ENCODE peak calls at places on chromosomes 7 and 10, in four cellular contexts. L, S, X and M are unnamed samples.

GRCh38 chr7:121300685-121301084 is 28.1 kb upstream of the WNT16 start:
- DNase-seq in L (no peak), S (no peak), X (no peak), M (no peak)

GRCh38 chr7:95335093-95335492 is 10.8 kb upstream of the PON1 start:
- DNase-seq in L (no peak), S (no peak), X (no peak), M (no peak)

GRCh38 chr10:78178397-78178796 is 144.7 kb downstream of the RPS24 start:
- DNase-seq in L (no peak), S (no peak), X (no peak), M (no peak)

GRCh38 chr10:80522756-80523363 is 14.8 kb upstream of the SH2D4B start:
- DNase-seq in L (no peak), S (no peak), X (no peak), M (no peak)

GRCh38 chr10:43890124-43890523 is 241.4 kb upstream of the ZNF32 start:
- DNase-seq in L (no peak), S (no peak), X (no peak), M (no peak)

GRCh38 chr7:79414910-79415309 is 38.6 kb downstream of the MAGI2 start:
- DNase-seq in L (no peak), S (no peak), X (no peak), M (no peak)

GRCh38 chr7:139505563-139505962 is 17.9 kb upstream of the CLEC2L start:
- DNase-seq in L (peak; percentile 41), S (no peak), X (peak; percentile 66), M (no peak)

GRCh38 chr10:86967481-86967941 is 771 bp upstream of the ADIRF start:
- DNase-seq in L (no peak), S (no peak), X (no peak), M (no peak)

GRCh38 chr7:65927489-65928448 is 54.2 kb downstream of the GUSB start:
- DNase-seq in L (peak; percentile 12), S (no peak), X (no peak), M (peak; percentile 13)

GRCh38 chr10:87064651-87065050 is 30.0 kb downstream of the GLUD1 start:
- DNase-seq in L (no peak), S (no peak), X (no peak), M (no peak)

GRCh38 chr7:96178581-96178980 is 143.3 kb downstream of the SLC25A13 start:
- DNase-seq in L (no peak), S (no peak), X (no peak), M (no peak)

GRCh38 chr7:136998495-136998894 is 130.0 kb downstream of the CHRM2 start:
- DNase-seq in L (no peak), S (no peak), X (no peak), M (no peak)

GRCh38 chr7:28739826-28740225 is 218.3 kb downstream of the TRIL start:
- DNase-seq in L (no peak), S (no peak), X (no peak), M (no peak)

GRCh38 chr10:96697026-96697425 is 23.3 kb downstream of the PIK3AP1 start:
- DNase-seq in L (no peak), S (no peak), X (no peak), M (no peak)

GRCh38 chr7:73557397-73558257 is at the start of gene BCL7B:
- DNase-seq in L (peak; percentile 100), S (peak; percentile 84), X (peak; percentile 62), M (peak; percentile 62)

GRCh38 chr7:30330134-30331111 is 46.0 kb downstream of the ZNRF2 start:
- DNase-seq in L (no peak), S (no peak), X (no peak), M (no peak)

GRCh38 chr7:37709631-37710509 is 26.3 kb downstream of the GPR141 start:
- DNase-seq in L (no peak), S (no peak), X (no peak), M (no peak)

GRCh38 chr7:11191574-11192220 is 218.0 kb downstream of the PHF14 start:
- DNase-seq in L (no peak), S (no peak), X (no peak), M (no peak)

GRCh38 chr10:77301305-77301730 is 336.3 kb downstream of the KCNMA1 start:
- DNase-seq in L (no peak), S (no peak), X (no peak), M (no peak)

GRCh38 chr10:103276941-103277712 is at the start of gene INA:
- DNase-seq in L (peak; percentile 97), S (no peak), X (peak; percentile 92), M (peak; percentile 31)

GRCh38 chr7:90175667-90176066 is 21.4 kb downstream of the STEAP1 start:
- DNase-seq in L (no peak), S (no peak), X (no peak), M (no peak)

GRCh38 chr7:127809285-127809702 is 157.3 kb downstream of the SND1 start:
- DNase-seq in L (peak; percentile 54), S (no peak), X (peak; percentile 86), M (no peak)

GRCh38 chr7:43702974-43703373 is 26.3 kb downstream of the COA1 start:
- DNase-seq in L (no peak), S (no peak), X (no peak), M (no peak)

DNA sequence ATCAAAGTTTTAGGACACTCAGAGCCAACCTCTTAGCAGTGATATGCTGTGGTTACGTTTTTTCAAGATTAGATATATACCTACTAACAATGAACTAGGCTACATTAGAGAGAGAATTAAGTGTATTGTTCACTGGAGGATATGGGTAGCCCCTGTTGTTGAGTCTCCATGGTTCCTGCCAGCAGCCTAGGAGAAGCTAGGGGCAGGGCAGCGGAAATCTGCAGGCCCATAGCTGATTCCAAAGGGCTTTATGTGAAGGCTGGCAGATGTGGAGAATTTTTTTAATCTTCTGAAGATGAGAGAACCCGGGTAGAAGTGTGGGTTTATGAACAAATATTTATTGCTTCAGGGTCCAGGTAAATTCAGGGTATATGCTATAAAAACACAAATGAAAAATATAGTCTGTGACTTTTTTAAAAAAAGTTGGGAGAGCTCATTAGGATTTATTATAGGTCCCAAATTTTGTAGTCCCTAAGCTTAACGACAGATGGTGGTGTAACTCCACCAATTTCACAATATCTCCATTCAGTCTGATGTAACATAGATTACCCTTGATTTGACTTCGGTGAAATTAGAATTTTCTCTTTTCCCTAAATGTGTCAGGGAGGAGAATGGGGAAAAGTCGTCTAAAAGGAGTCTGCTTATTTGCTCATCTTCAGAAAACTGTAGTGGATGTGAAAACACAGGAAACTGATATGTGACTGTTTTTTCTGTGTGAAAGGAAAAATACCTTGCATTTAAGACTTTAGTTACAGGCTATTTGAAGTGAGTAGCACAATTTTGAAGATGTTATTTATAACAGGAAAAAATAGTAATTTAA is 163.0 kb upstream of the PPP1R3A start:
- DNase-seq in L (peak; percentile 64), S (no peak), X (peak; percentile 16), M (no peak)
- TF ChIP-seq CTCF in L (peak; percentile 76), S (peak; percentile 54), X (peak; percentile 21), M (peak; percentile 82)

GRCh38 chr10:125159932-125160855 is at the start of gene CTBP2:
- DNase-seq in L (peak; percentile 89), S (peak; percentile 66), X (peak; percentile 72), M (peak; percentile 39)

GRCh38 chr10:125161570-125162139 is 1.3 kb upstream of the CTBP2 start:
- DNase-seq in L (peak; percentile 66), S (peak; percentile 59), X (no peak), M (no peak)

GRCh38 chr10:125162181-125162906 is 2.0 kb upstream of the CTBP2 start:
- DNase-seq in L (peak; percentile 58), S (peak; percentile 55), X (no peak), M (peak; percentile 29)

GRCh38 chr10:125159486-125159931 is 854 bp downstream of the CTBP2 start:
- DNase-seq in L (peak; percentile 70), S (peak; percentile 62), X (no peak), M (no peak)

GRCh38 chr10:125160856-125161569 is 650 bp upstream of the CTBP2 start:
- DNase-seq in L (peak; percentile 93), S (peak; percentile 89), X (peak; percentile 96), M (peak; percentile 82)
- TF ChIP-seq CTCF in L (no peak), S (no peak), X (no peak), M (no peak)

GRCh38 chr10:56823849-56824248 is 462.8 kb upstream of the ZWINT start:
- DNase-seq in L (peak; percentile 4), S (no peak), X (peak; percentile 11), M (no peak)
- TF ChIP-seq CTCF in L (peak; percentile 44), S (no peak), X (peak; percentile 61), M (peak; percentile 45)

DNA sequence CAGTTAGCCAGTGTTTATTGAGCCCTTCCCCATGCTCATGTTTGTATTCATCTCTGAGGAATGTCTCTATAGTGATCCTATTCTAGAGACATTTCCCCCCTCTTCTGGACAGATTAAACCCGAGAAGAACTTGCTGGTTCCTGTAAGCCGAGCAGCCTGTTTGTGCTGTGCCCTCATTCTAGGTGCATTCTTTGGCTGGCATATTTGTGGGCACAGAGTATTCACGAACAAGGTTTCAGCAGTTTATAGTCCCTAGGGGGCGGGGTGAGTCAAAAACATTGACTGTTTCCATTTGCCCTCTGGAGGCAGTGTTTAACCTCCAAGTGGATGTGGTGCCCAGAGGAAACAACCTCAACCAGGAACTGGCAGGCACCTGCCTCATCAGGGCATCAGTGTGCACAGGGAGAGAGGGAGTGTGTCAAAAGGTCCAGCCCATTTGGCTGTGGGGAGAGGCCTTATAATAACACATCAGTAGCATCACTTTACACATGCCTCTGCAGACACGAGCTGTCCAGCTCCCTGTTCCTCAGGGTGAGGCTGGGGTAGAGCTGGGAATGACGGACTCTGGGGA is 273.3 kb upstream of the LRGUK start:
- DNase-seq in L (peak; percentile 72), S (peak; percentile 41), X (peak; percentile 50), M (no peak)
- TF ChIP-seq CTCF in L (peak; percentile 94), S (peak; percentile 16), X (peak; percentile 79), M (peak; percentile 52)

DNA sequence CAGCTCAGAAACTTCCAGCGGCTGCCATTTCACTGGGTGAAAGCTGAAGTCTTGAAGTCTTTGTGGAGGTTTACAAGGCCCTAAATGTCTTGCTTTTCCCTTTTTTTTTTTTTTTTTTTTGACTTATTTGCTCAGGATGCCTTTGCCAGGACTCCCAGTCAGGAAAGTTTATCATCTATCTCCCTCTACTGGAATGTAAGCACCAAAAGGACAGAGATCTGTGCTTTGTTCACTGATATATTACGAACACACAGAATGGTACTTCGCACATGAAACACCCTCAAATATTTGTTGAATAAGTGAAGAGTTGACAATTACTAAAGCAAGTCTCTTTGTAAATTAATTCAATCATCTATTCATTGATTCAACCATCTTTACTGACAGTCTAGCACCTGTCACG is 23.2 kb downstream of the ABCB4 start:
- DNase-seq in L (no peak), S (no peak), X (no peak), M (no peak)
- TF ChIP-seq CTCF in L (no peak), S (no peak), X (peak; percentile 11), M (no peak)

GRCh38 chr7:12518920-12519681 is 51.4 kb upstream of the SCIN start:
- DNase-seq in L (peak; percentile 35), S (no peak), X (peak; percentile 25), M (no peak)
- TF ChIP-seq CTCF in L (peak; percentile 52), S (peak; percentile 23), X (peak; percentile 82), M (peak; percentile 62)

GRCh38 chr7:115707236-115707635 is 323.3 kb downstream of the TFEC start:
- DNase-seq in L (no peak), S (no peak), X (peak; percentile 51), M (no peak)
- TF ChIP-seq CTCF in L (peak; percentile 36), S (peak; percentile 21), X (peak; percentile 65), M (peak; percentile 46)